ENCODE peak calls at places on chromosomes 6 and 20, in eight cellular contexts. I is HepG2, O is HFFc6, Q is MV-4-11, R is kidney tubule cell, E is immature natural killer cell, K is OCI-LY7, S is pons. T is an unnamed sample.

GRCh38 chr6:10194816-10195639 is 219.8 kb downstream of the TFAP2A start:
- DNase-seq in I (no peak), O (peak; percentile 15), Q (no peak), R (no peak), E (no peak), K (no peak), S (no peak), T (no peak)

GRCh38 chr20:29497261-29497671 is 1760.2 kb upstream of the DEFB115 start:
- DNase-seq in I (peak; percentile 12), O (no peak), Q (no peak), R (no peak), E (no peak), K (no peak), S (peak; percentile 28), T (peak; percentile 8)

GRCh38 chr6:76003686-76004085 is 68.8 kb downstream of the IMPG1 start:
- DNase-seq in I (no peak), O (no peak), Q (no peak), R (no peak), E (no peak), K (no peak), S (no peak), T (no peak)

GRCh38 chr6:15538766-15539165 is 124.1 kb downstream of the DTNBP1 start:
- DNase-seq in I (no peak), O (no peak), Q (no peak), R (no peak), E (no peak), K (no peak), S (no peak), T (no peak)

GRCh38 chr6:112408522-112408921 is 61.4 kb downstream of the RFPL4B start:
- DNase-seq in I (no peak), O (no peak), Q (no peak), R (no peak), E (no peak), K (no peak), S (no peak), T (peak; percentile 26)

GRCh38 chr6:107080036-107080435 is 35.3 kb downstream of the BEND3 start:
- DNase-seq in I (peak; percentile 17), O (no peak), Q (no peak), R (no peak), E (no peak), K (peak; percentile 49), S (no peak), T (no peak)

GRCh38 chr6:6717953-6718352 is 129.4 kb downstream of the LY86 start:
- DNase-seq in I (no peak), O (no peak), Q (peak; percentile 71), R (no peak), E (no peak), K (no peak), S (no peak), T (no peak)

GRCh38 chr6:22231616-22232015 is 65.2 kb downstream of the PRL start:
- DNase-seq in I (no peak), O (no peak), Q (no peak), R (peak; percentile 87), E (no peak), K (no peak), S (no peak), T (no peak)

GRCh38 chr20:12170406-12170805 is 252.7 kb downstream of the BTBD3 start:
- DNase-seq in I (no peak), O (no peak), Q (no peak), R (no peak), E (no peak), K (no peak), S (no peak), T (no peak)

GRCh38 chr6:144602523-144603180 is 317.5 kb downstream of the UTRN start:
- DNase-seq in I (no peak), O (no peak), Q (no peak), R (no peak), E (no peak), K (no peak), S (no peak), T (no peak)

GRCh38 chr6:136607204-136607931 is 57.1 kb upstream of the MAP7 start:
- DNase-seq in I (peak; percentile 22), O (no peak), Q (no peak), R (no peak), E (no peak), K (no peak), S (no peak), T (no peak)

GRCh38 chr6:170019259-170020040 is 268.0 kb downstream of the ERMARD start:
- DNase-seq in I (no peak), O (no peak), Q (peak; percentile 40), R (no peak), E (no peak), K (no peak), S (no peak), T (no peak)

GRCh38 chr6:133463789-133464188 is 222.6 kb downstream of the EYA4 start:
- DNase-seq in I (no peak), O (no peak), Q (no peak), R (no peak), E (no peak), K (no peak), S (no peak), T (no peak)

GRCh38 chr20:64050261-64051032 is 1.0 kb upstream of the SOX18 start:
- DNase-seq in I (peak; percentile 79), O (no peak), Q (no peak), R (no peak), E (no peak), K (no peak), S (no peak), T (no peak)

GRCh38 chr6:79718509-79719247 is 87.5 kb downstream of the SH3BGRL2 start:
- DNase-seq in I (no peak), O (no peak), Q (no peak), R (no peak), E (no peak), K (no peak), S (no peak), T (no peak)

GRCh38 chr20:36311854-36312723 is 6.0 kb downstream of the DLGAP4 start:
- DNase-seq in I (no peak), O (no peak), Q (no peak), R (no peak), E (no peak), K (no peak), S (no peak), T (no peak)

GRCh38 chr6:41455410-41455809 is 90.8 kb upstream of the FOXP4 start:
- DNase-seq in I (no peak), O (no peak), Q (no peak), R (no peak), E (no peak), K (no peak), S (no peak), T (no peak)

GRCh38 chr20:51531141-51531710 is 11.3 kb downstream of the NFATC2 start:
- DNase-seq in I (no peak), O (no peak), Q (no peak), R (peak; percentile 95), E (peak; percentile 60), K (no peak), S (no peak), T (no peak)

GRCh38 chr20:64006490-64006889 is 25.6 kb downstream of the PRPF6 start:
- DNase-seq in I (no peak), O (no peak), Q (no peak), R (no peak), E (no peak), K (no peak), S (peak; percentile 5), T (no peak)

GRCh38 chr6:28673417-28673799 is 147.7 kb downstream of the GPX5 start:
- DNase-seq in I (no peak), O (no peak), Q (no peak), R (no peak), E (no peak), K (no peak), S (no peak), T (no peak)

GRCh38 chr6:69953491-69953890 is 87.1 kb downstream of the COL19A1 start:
- DNase-seq in I (no peak), O (no peak), Q (no peak), R (no peak), E (no peak), K (no peak), S (peak; percentile 15), T (no peak)

GRCh38 chr6:42165016-42165415 is 8.1 kb upstream of the GUCA1A start:
- DNase-seq in I (no peak), O (no peak), Q (no peak), R (peak; percentile 30), E (no peak), K (no peak), S (no peak), T (no peak)

GRCh38 chr6:79201935-79202334 is 32.5 kb downstream of the HMGN3 start:
- DNase-seq in I (no peak), O (no peak), Q (no peak), R (no peak), E (no peak), K (no peak), S (no peak), T (no peak)

GRCh38 chr20:44642203-44643153 is 9.0 kb downstream of the ADA start:
- DNase-seq in I (peak; percentile 69), O (peak; percentile 84), Q (peak; percentile 85), R (peak; percentile 93), E (peak; percentile 65), K (peak; percentile 65), S (peak; percentile 63), T (peak; percentile 55)

GRCh38 chr6:37048851-37049734 is 43.6 kb downstream of the FGD2 start:
- DNase-seq in I (no peak), O (peak; percentile 67), Q (peak; percentile 60), R (peak; percentile 78), E (peak; percentile 67), K (peak; percentile 69), S (no peak), T (no peak)

GRCh38 chr6:27126815-27127537 is 120.5 kb upstream of the PRSS16 start:
- DNase-seq in I (peak; percentile 85), O (peak; percentile 89), Q (peak; percentile 89), R (peak; percentile 89), E (peak; percentile 81), K (peak; percentile 88), S (peak; percentile 91), T (peak; percentile 81)

GRCh38 chr6:122494665-122495272 is 23.2 kb upstream of the SERINC1 start:
- DNase-seq in I (no peak), O (no peak), Q (no peak), R (no peak), E (no peak), K (no peak), S (no peak), T (no peak)